ENCODE peak calls at places on chromosomes 13 and 19, in five cellular contexts. N, E, D, T and Y are unnamed samples.
A peak's percentile ranks its signal among the peaks of the same experiment; 100 is the strongest.

GRCh38 chr19:39850892-39851291 is 4.7 kb upstream of the FBL start:
- DNase-seq in N (no peak), E (no peak), T (no peak), D (no peak), Y (no peak)

GRCh38 chr13:28574617-28575142 is 79.8 kb upstream of the FLT1 start:
- DNase-seq in T (peak; percentile 67), D (no peak), N (no peak), E (peak; percentile 94), Y (peak; percentile 25)

GRCh38 chr13:114142137-114142550 is 9.7 kb upstream of the RASA3 start:
- DNase-seq in T (no peak), D (no peak), N (no peak), E (no peak), Y (no peak)

GRCh38 chr13:100129605-100130004 is 40.7 kb downstream of the PCCA start:
- DNase-seq in D (no peak), N (no peak), T (no peak), E (no peak), Y (peak; percentile 16)

GRCh38 chr19:50377051-50377441 is 789 bp downstream of the NR1H2 start:
- DNase-seq in E (no peak), N (no peak), D (no peak), T (no peak), Y (no peak)

GRCh38 chr13:42946927-42947326 is 45.1 kb downstream of the EPSTI1 start:
- DNase-seq in T (no peak), N (no peak), E (no peak), D (no peak), Y (no peak)

GRCh38 chr13:85601526-85601925 is 197.7 kb downstream of the SLITRK6 start:
- DNase-seq in N (no peak), E (no peak), T (no peak), D (no peak), Y (no peak)

GRCh38 chr13:112765734-112766133 is 75.9 kb downstream of the ATP11A start:
- DNase-seq in T (no peak), D (no peak), E (no peak), N (no peak), Y (no peak)

GRCh38 chr19:48878219-48879024 is 6.2 kb downstream of the PPP1R15A start:
- DNase-seq in D (no peak), N (peak; percentile 79), E (no peak), T (no peak), Y (no peak)

GRCh38 chr13:30021611-30022010 is 171.2 kb upstream of the UBL3 start:
- DNase-seq in T (no peak), D (no peak), N (no peak), E (no peak), Y (no peak)

GRCh38 chr13:73286177-73286576 is 227.4 kb downstream of the KLF5 start:
- DNase-seq in N (no peak), T (no peak), D (no peak), E (no peak), Y (no peak)
- TF ChIP-seq CTCF in N (no peak), T (no peak), D (no peak), E (no peak), Y (peak; percentile 12)

GRCh38 chr19:12495002-12495802 is 10.6 kb upstream of the ZNF709 start:
- DNase-seq in T (peak; percentile 94), E (peak; percentile 18), N (peak; percentile 88), D (peak; percentile 81), Y (peak; percentile 92)

GRCh38 chr19:12497032-12497431 is 12.4 kb upstream of the ZNF709 start:
- DNase-seq in E (no peak), T (no peak), N (no peak), D (no peak), Y (no peak)

GRCh38 chr19:12496480-12496879 is 11.9 kb upstream of the ZNF709 start:
- DNase-seq in D (no peak), N (no peak), E (no peak), T (no peak), Y (no peak)

DNA sequence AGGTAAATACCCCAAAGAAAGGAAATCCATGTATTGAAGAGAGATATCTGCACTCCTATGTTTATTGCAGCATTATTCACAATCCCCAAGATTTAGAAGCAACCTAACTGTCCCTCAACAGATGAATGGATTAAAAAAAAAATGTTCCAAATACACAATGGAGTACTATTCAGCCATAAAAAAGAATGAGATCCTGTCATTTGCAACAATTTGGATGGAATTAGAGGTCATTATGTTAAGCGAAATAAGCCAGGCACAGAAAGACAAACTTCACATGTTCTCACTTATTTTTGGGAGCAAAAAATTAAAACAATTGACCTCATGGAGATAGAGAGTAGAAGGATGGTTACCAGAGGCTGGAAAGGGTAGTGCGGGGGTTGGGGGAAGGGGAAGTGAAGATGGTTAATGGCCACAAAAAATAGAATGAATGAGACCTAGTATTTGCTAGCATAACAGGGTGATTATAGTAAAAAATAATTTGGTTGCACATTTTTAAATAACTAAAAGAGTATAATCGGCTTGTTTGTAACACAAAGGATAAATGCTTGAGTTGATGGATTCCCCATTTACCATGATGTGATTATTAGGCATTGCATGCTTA is 9.7 kb upstream of the ZNF709 start:
- DNase-seq in T (no peak), N (no peak), D (no peak), E (no peak), Y (no peak)
- H3K4me3 ChIP-seq in T (no peak overlapping the region), N (peak overlapping the region; percentile 78), D (no peak overlapping the region), E (no peak overlapping the region), Y (no peak overlapping the region)

DNA sequence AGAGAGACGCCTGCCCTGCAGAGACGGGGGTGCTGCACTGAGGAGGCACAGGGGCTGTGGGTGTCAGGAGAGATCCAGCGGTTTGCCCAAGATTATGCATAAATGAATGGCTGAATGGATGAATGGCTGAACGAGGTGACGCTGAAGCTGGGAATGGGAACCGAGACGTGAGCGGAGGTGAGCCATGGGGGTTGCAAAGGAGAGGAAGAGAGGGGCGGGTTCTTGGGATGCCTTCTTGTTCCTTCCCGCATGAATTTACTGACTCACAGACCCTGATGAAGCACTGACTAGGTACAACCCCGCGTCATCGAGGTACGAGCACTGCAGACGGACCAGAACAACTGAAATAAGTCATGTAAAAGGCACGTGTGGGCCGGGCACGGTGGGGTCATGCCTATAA is 16.7 kb downstream of the DCAF15 start:
- DNase-seq in D (no peak), E (no peak), T (no peak), N (no peak), Y (no peak)
- TF ChIP-seq CTCF in D (no peak), E (no peak), T (no peak), N (no peak), Y (no peak)

DNA sequence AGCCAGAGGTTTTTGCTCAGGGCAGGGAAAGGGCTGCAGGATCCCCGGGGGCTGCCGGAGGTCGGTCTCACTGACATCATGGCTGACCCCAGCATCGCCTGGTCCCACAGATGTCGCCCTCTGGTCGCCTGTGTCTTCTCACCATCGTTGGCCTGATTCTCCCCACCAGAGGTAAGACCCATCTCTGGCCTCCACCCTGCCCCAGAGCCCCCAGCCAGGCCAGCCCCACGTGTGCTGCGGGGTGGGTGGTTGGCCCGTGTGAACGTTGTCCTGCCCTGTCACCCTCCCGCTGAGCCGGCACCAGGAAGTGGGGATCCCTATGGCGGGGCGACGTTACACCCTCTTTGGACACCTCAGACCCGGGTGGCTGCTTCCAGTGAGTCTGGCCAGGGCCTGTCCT is 906 bp downstream of the FXYD5 start:
- DNase-seq in D (no peak), E (no peak), T (no peak), N (no peak), Y (no peak)
- H3K4me3 ChIP-seq in D (peak overlapping the region; percentile 34), E (peak overlapping the region; percentile 92), T (peak overlapping the region; percentile 64), N (peak overlapping the region; percentile 85), Y (peak overlapping the region; percentile 85)

DNA sequence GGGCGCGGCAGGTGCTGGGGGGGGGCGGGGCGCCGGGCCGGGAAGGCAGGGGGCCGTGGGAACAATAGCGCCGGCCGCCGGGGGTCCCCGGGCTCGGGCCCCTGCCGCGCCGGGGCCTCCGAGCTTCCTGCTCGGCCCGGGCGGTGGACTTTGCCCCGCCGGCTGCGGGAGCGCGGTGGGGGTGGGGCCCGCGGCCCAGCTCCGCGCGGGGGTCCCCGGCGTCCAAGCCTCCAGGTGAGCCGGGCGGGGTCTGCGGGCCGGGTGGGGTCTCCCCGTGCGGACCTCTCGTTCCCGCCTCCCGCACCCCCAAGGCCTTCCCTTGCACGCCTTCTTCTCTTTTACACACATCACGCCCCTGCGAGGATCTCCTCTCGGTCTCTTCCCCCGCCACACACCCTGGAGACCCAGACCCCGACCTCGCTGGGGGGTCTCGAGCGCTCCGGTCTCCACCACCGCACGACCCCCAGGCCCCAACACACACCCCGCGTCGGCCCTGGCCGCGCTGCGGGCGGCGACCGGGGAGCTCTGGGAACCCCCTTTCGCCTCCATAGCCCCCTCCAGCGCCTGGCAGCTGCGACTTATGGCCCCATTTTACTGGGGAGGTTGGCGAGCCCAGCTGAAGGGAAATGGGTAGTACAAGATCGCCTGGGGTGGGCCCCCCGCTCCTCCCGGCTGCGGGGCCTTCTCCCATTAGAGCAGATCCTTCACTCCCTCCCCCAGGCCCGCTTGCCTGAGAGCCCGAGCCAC is 701 bp downstream of the CAMSAP3 start:
- DNase-seq in E (no peak), N (no peak), T (no peak), D (no peak), Y (no peak)
- TF ChIP-seq CTCF in E (no peak), N (no peak), T (no peak), D (no peak), Y (no peak)

GRCh38 chr13:48155850-48156249 is 60.9 kb upstream of the MED4 start:
- DNase-seq in T (no peak), D (no peak), E (no peak), N (no peak), Y (no peak)
- H3K4me3 ChIP-seq in T (no peak overlapping the region), D (no peak overlapping the region), E (no peak overlapping the region), N (no peak overlapping the region), Y (no peak overlapping the region)